ENCODE peak calls at places on chromosomes 16 and 17, in eight cellular contexts. R, L, Y, W, H, P, B and K are unnamed samples.

GRCh38 chr16:86732621-86733297 is 154.4 kb downstream of the FOXL1 start:
- DNase-seq in R (no peak), L (peak), Y (no peak), W (no peak), H (no peak), P (peak), B (no peak), K (no peak)

GRCh38 chr17:41784207-41784744 is 2.2 kb downstream of the JUP start:
- DNase-seq in R (no peak), L (no peak), Y (peak), W (no peak), H (no peak), P (peak), B (peak), K (no peak)

GRCh38 chr16:2035431-2036199 is 8.9 kb downstream of the NHERF2 start:
- DNase-seq in R (no peak), L (peak), Y (no peak), W (no peak), H (peak), P (peak), B (no peak), K (no peak)

GRCh38 chr17:75155191-75155601 is 884 bp upstream of the JPT1 start:
- DNase-seq in R (peak), L (no peak), Y (peak), W (no peak), H (no peak), P (no peak), B (no peak), K (no peak)

GRCh38 chr17:72136692-72137550 is 16.1 kb downstream of the SOX9 start:
- DNase-seq in R (no peak), L (peak), Y (peak), W (no peak), H (no peak), P (peak), B (no peak), K (no peak)

GRCh38 chr17:37764383-37764782 is 19.5 kb upstream of the HNF1B start:
- DNase-seq in R (no peak), L (no peak), Y (no peak), W (no peak), H (no peak), P (no peak), B (no peak), K (no peak)

GRCh38 chr17:79623786-79624657 is 13.2 kb upstream of the RBFOX3 start:
- DNase-seq in R (peak), L (no peak), Y (no peak), W (no peak), H (no peak), P (no peak), B (no peak), K (no peak)

GRCh38 chr16:53465606-53466290 is 31.5 kb downstream of the RBL2 start:
- DNase-seq in R (no peak), L (peak), Y (peak), W (no peak), H (no peak), P (peak), B (peak), K (no peak)

GRCh38 chr17:63405741-63406261 is 40.3 kb downstream of the CYB561 start:
- DNase-seq in R (no peak), L (peak), Y (peak), W (no peak), H (no peak), P (peak), B (peak), K (no peak)

GRCh38 chr17:41338961-41339485 is 11.6 kb downstream of the KRT33A start:
- DNase-seq in R (peak), L (peak), Y (no peak), W (no peak), H (no peak), P (peak), B (no peak), K (no peak)